ENCODE peak calls at places on chromosomes 1 and 21, in nine cellular contexts. X, L, C, H, R, I, Z, P and A are unnamed samples. For H3K9me3, the result is how much of the 10 kb centered on the place peaks cover.

GRCh38 chr1:6969106-6969505 is 183.9 kb downstream of the CAMTA1 start:
- DNase-seq in X (no peak), L (no peak), C (no peak), H (no peak), R (no peak), I (no peak), Z (peak), P (peak), A (no peak)

GRCh38 chr1:8818325-8818775 is 910 bp upstream of the RERE start:
- DNase-seq in X (peak), L (peak), C (no peak), H (no peak), R (peak), I (peak), Z (peak), P (no peak), A (no peak)

GRCh38 chr1:229869225-229869624 is 197.8 kb upstream of the GALNT2 start:
- DNase-seq in X (no peak), L (no peak), C (no peak), H (no peak), R (no peak), I (no peak), Z (no peak), P (no peak), A (no peak)

GRCh38 chr1:39023140-39023539 is 3.0 kb upstream of the NDUFS5 start:
- DNase-seq in X (no peak), L (no peak), C (no peak), H (no peak), R (no peak), I (no peak), Z (no peak), P (no peak), A (no peak)

GRCh38 chr1:235286667-235287066 is 41.3 kb downstream of the ARID4B start:
- DNase-seq in X (no peak), L (no peak), C (no peak), H (no peak), R (no peak), I (no peak), Z (peak), P (no peak), A (no peak)

GRCh38 chr1:9996624-9997582 is at the start of gene RBP7:
- DNase-seq in X (peak), L (peak), C (no peak), H (no peak), R (peak), I (no peak), Z (peak), P (no peak), A (peak)

GRCh38 chr1:196309386-196309785 is 298.9 kb downstream of the KCNT2 start:
- DNase-seq in X (no peak), L (no peak), C (no peak), H (no peak), R (no peak), I (no peak), Z (peak), P (no peak), A (no peak)

GRCh38 chr1:154453155-154453554 is 48.0 kb downstream of the IL6R start:
- DNase-seq in X (no peak), L (no peak), C (no peak), H (no peak), R (no peak), I (no peak), Z (peak), P (no peak), A (no peak)

GRCh38 chr1:52002038-52002917 is 11.8 kb upstream of the RAB3B start:
- DNase-seq in X (peak), L (peak), C (no peak), H (peak), R (no peak), I (no peak), Z (peak), P (peak), A (peak)

GRCh38 chr1:201624741-201625646 is 86.1 kb downstream of the NAV1 start:
- DNase-seq in X (no peak), L (no peak), C (no peak), H (no peak), R (no peak), I (no peak), Z (peak), P (no peak), A (no peak)

GRCh38 chr1:54811739-54812655 is 10.9 kb upstream of the TTC22 start:
- DNase-seq in X (no peak), L (peak), C (peak), H (no peak), R (peak), I (no peak), Z (no peak), P (no peak), A (no peak)

GRCh38 chr1:41900611-41901444 is 17.9 kb downstream of the HIVEP3 start:
- DNase-seq in X (no peak), L (peak), C (peak), H (peak), R (no peak), I (no peak), Z (peak), P (no peak), A (no peak)

GRCh38 chr1:173418107-173418985 is 58.8 kb upstream of the PRDX6 start:
- DNase-seq in X (no peak), L (no peak), C (no peak), H (no peak), R (no peak), I (no peak), Z (peak), P (no peak), A (no peak)

GRCh38 chr1:2855206-2856075 is 53.9 kb upstream of the TTC34 start:
- DNase-seq in X (no peak), L (no peak), C (no peak), H (no peak), R (no peak), I (no peak), Z (no peak), P (no peak), A (peak)

GRCh38 chr1:2856076-2856390 is 54.5 kb upstream of the TTC34 start:
- DNase-seq in X (no peak), L (no peak), C (no peak), H (no peak), R (no peak), I (no peak), Z (no peak), P (no peak), A (no peak)

GRCh38 chr1:2854611-2855010 is 53.1 kb upstream of the TTC34 start:
- DNase-seq in X (no peak), L (no peak), C (no peak), H (no peak), R (no peak), I (no peak), Z (no peak), P (no peak), A (no peak)

GRCh38 chr1:2853711-2854110 is 52.2 kb upstream of the TTC34 start:
- DNase-seq in X (no peak), L (no peak), C (no peak), H (no peak), R (no peak), I (no peak), Z (no peak), P (no peak), A (no peak)

GRCh38 chr1:2854151-2854550 is 52.7 kb upstream of the TTC34 start:
- DNase-seq in X (no peak), L (no peak), C (no peak), H (no peak), R (no peak), I (no peak), Z (no peak), P (no peak), A (no peak)
- H3K9me3 ChIP-seq in X (under half), L (under half), C (under half), H (under half), R (under half), I (under half), Z (under half), P (under half), A (under half)

DNA sequence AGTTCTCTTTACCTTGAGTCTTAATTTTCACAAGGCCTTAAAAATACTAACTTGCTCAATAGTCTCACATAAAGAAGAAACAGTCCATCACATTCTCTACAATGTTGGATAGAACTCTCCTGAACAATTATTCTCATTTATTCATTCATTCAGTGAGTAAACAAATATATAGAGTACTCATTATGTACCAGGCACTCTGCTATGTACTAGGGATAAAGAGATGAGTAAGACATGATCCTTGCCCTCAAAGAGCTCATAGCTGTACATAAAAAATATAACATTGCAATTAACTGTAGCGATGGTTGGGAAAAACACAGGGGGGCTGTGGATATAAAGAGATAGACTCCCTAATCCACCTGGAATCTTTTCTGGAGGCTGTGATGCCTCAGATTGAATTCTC is 586.9 kb upstream of the BEND5 start:
- DNase-seq in X (no peak), L (no peak), C (no peak), H (no peak), R (no peak), I (no peak), Z (no peak), P (no peak), A (no peak)
- H3K9me3 ChIP-seq in X (under half), L (under half), C (under half), H (under half), R (under half), I (under half), Z (under half), P (under half), A (under half)

DNA sequence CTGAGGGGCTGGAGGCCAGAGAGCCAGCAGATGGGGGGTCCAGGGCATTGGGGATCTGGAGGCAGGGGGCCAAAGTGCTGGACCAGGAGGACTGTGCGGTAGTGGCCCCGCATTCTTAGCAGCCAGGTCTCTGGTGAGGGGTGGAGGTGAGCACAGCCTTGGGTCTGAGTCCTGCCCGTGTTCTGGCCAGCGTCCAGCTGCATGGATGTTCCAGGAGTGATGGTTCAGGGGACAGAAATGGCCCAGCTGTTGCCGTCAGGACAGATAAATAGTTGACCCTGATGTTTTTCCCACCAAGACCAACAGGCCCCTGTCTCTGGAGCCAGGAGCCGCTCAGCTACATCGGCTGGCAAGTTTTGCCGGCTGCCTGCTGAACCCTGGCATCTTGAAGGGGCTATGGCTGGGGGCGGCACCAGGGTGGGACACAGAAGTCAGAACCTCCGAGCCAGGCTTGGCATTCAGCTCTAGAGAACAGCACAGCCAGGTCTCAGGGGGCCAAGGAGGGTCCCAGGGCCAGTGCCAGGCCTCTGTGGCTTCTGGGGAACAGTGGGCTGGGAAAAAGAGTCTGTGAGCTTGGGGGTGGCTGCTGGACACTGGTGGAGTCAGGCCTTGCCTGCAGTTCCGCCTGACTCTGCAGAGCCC is 19.4 kb upstream of the TTC34 start:
- DNase-seq in X (no peak), L (no peak), C (no peak), H (no peak), R (no peak), I (no peak), Z (no peak), P (no peak), A (no peak)
- H3K9me3 ChIP-seq in X (under half), L (under half), C (under half), H (under half), R (under half), I (under half), Z (under half), P (under half), A (under half)

GRCh38 chr1:49576327-49576901 is 447.3 kb downstream of the AGBL4 start:
- DNase-seq in X (no peak), L (no peak), C (no peak), H (no peak), R (no peak), I (no peak), Z (no peak), P (no peak), A (no peak)
- H3K9me3 ChIP-seq in X (under half), L (under half), C (under half), H (under half), R (under half), I (under half), Z (under half), P (under half), A (under half)

GRCh38 chr1:248753715-248754280 is 1.8 kb downstream of the LYPD8 start:
- DNase-seq in X (no peak), L (no peak), C (no peak), H (no peak), R (no peak), I (no peak), Z (no peak), P (no peak), A (no peak)
- H3K9me3 ChIP-seq in X (under half), L (under half), C (under half), H (under half), R (under half), I (under half), Z (under half), P (under half), A (under half)

GRCh38 chr1:152447484-152447883 is 33.4 kb upstream of the CRNN start:
- DNase-seq in X (no peak), L (no peak), C (peak), H (no peak), R (no peak), I (no peak), Z (no peak), P (no peak), A (no peak)
- H3K9me3 ChIP-seq in X (under half), L (under half), C (under half), H (under half), R (under half), I (under half), Z (under half), P (under half), A (under half)

GRCh38 chr21:44462834-44463200 is 7.5 kb downstream of the LRRC3 start:
- DNase-seq in X (no peak), L (no peak), C (no peak), H (no peak), R (no peak), I (no peak), Z (no peak), P (no peak), A (no peak)
- H3K9me3 ChIP-seq in X (under half), L (under half), C (under half), H (under half), R (under half), I (under half), Z (under half), P (under half), A (under half)

GRCh38 chr1:185668013-185668412 is 66.2 kb upstream of the HMCN1 start:
- DNase-seq in X (no peak), L (no peak), C (no peak), H (no peak), R (no peak), I (no peak), Z (no peak), P (no peak), A (no peak)
- H3K9me3 ChIP-seq in X (under half), L (under half), C (under half), H (under half), R (under half), I (under half), Z (under half), P (under half), A (under half)